ENCODE peak calls at places on chromosomes 2 and 18, in ten cellular contexts. Q, C, E, G, Z, U, S, W, X and Y are unnamed samples.

GRCh38 chr2:241349941-241350340 is 6.1 kb upstream of the FARP2 start:
- DNase-seq in W (no peak), Q (no peak), S (no peak), E (no peak), X (no peak), C (no peak), G (no peak), Z (no peak), U (no peak), Y (no peak)

GRCh38 chr18:56199580-56200320 is 438.6 kb downstream of the TXNL1 start:
- DNase-seq in Z (no peak), C (no peak), G (peak; percentile 97), Q (no peak), E (no peak), X (no peak), U (no peak), W (no peak), S (no peak), Y (no peak)

GRCh38 chr18:48546411-48546810 is 7.6 kb downstream of the CTIF start:
- DNase-seq in C (no peak), E (no peak), Z (no peak), U (no peak), W (no peak), G (no peak), S (no peak), X (peak; percentile 22), Q (no peak), Y (no peak)

GRCh38 chr18:37253424-37254255 is 312.0 kb downstream of the CELF4 start:
- DNase-seq in Q (no peak), S (peak; percentile 85), E (no peak), Z (no peak), X (no peak), C (peak; percentile 63), G (no peak), W (no peak), U (no peak), Y (peak; percentile 66)

GRCh38 chr2:102674836-102675235 is 55.5 kb downstream of the SLC9A2 start:
- DNase-seq in C (no peak), Q (no peak), G (no peak), E (no peak), S (no peak), X (no peak), W (no peak), U (no peak), Z (no peak), Y (no peak)

GRCh38 chr2:23824777-23825212 is 102.1 kb downstream of the ATAD2B start:
- DNase-seq in E (peak; percentile 36), C (no peak), Q (peak; percentile 34), U (peak; percentile 25), S (peak; percentile 70), G (peak; percentile 78), X (no peak), W (peak; percentile 51), Z (no peak), Y (no peak)

GRCh38 chr18:12449040-12449814 is 41.5 kb downstream of the PRELID3A start:
- DNase-seq in C (no peak), W (no peak), G (no peak), Q (no peak), E (no peak), U (no peak), S (no peak), Z (no peak), X (no peak), Y (no peak)

GRCh38 chr18:22173928-22174301 is 4.5 kb downstream of the GATA6 start:
- DNase-seq in S (peak; percentile 49), Z (no peak), C (no peak), G (peak; percentile 66), X (no peak), U (no peak), E (no peak), Q (no peak), W (no peak), Y (no peak)

GRCh38 chr18:13563390-13563805 is 163.0 kb downstream of the FAM210A start:
- DNase-seq in G (no peak), S (no peak), E (no peak), X (no peak), Q (no peak), U (no peak), C (no peak), W (no peak), Z (no peak), Y (no peak)

GRCh38 chr2:223306371-223306770 is 254.4 kb downstream of the KCNE4 start:
- DNase-seq in Z (no peak), Q (no peak), U (no peak), C (no peak), W (peak; percentile 9), X (no peak), G (peak; percentile 12), E (peak; percentile 28), S (peak; percentile 79), Y (no peak)

GRCh38 chr2:25672500-25673169 is 742 bp downstream of the DTNB start:
- DNase-seq in U (peak; percentile 42), W (peak; percentile 43), G (peak; percentile 43), Q (no peak), Z (peak; percentile 65), S (peak; percentile 89), E (no peak), C (peak; percentile 71), X (peak; percentile 74), Y (peak; percentile 93)

GRCh38 chr18:22066083-22066485 is 103.3 kb upstream of the GATA6 start:
- DNase-seq in G (no peak), W (peak; percentile 37), Z (no peak), U (no peak), C (no peak), E (no peak), S (peak; percentile 48), X (no peak), Q (no peak), Y (peak; percentile 21)

GRCh38 chr2:37880546-37880945 is 44.5 kb upstream of the RMDN2 start:
- DNase-seq in S (no peak), G (no peak), U (no peak), C (no peak), W (peak; percentile 9), Q (no peak), E (no peak), Z (no peak), X (no peak), Y (no peak)

GRCh38 chr18:58314284-58314683 is 270.3 kb downstream of the NEDD4L start:
- DNase-seq in Q (no peak), U (peak; percentile 68), W (peak; percentile 65), Z (peak; percentile 37), E (peak; percentile 53), X (peak; percentile 76), S (no peak), G (peak; percentile 36), C (peak; percentile 43), Y (no peak)

GRCh38 chr2:4866198-4866597 is 826.0 kb upstream of the SOX11 start:
- DNase-seq in X (no peak), Z (no peak), W (no peak), G (no peak), C (no peak), U (no peak), Q (no peak), E (no peak), S (no peak), Y (no peak)

DNA sequence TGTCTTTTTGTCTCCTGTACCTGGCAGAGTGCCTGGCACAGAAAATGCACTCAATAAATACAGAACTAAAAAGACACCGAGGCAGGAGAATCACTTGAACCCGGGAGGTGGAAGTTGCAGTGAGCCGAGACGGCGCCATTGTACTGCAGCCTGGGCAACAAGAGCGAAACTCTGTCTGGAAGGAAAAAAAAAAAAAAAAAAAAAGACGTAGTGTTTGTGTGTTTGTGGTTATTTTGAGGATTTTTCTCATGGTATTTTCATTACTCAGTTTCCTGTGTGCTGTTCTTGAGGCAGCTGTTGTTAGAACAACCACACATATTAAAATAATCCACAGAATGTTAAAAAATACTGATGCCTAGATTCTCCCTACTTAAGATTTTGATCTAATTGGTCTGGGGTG is 519.2 kb upstream of the SPHKAP start:
- DNase-seq in S (no peak), C (no peak), G (no peak), E (no peak), Q (no peak), W (no peak), X (no peak), U (no peak), Z (no peak), Y (no peak)
- H3K4me3 ChIP-seq in S (no peak overlapping the region), C (no peak overlapping the region), G (no peak overlapping the region), E (no peak overlapping the region), Q (no peak overlapping the region), W (no peak overlapping the region), X (no peak overlapping the region), U (no peak overlapping the region), Z (no peak overlapping the region), Y (no peak overlapping the region)

GRCh38 chr2:98512699-98513098 is 68.0 kb downstream of the INPP4A start:
- DNase-seq in G (no peak), Q (no peak), C (no peak), W (no peak), U (no peak), Z (no peak), E (no peak), S (no peak), X (no peak), Y (no peak)
- H3K4me1 ChIP-seq in G (no peaks in the 10 kb centered on the region), Q (peaks cover 28% of the 10 kb centered on the region), C (peaks cover 6% of the 10 kb centered on the region), W (no peaks in the 10 kb centered on the region), U (no peaks in the 10 kb centered on the region), Z (peaks cover 8% of the 10 kb centered on the region), E (no peaks in the 10 kb centered on the region), S (no peaks in the 10 kb centered on the region), X (peaks cover 10% of the 10 kb centered on the region), Y (peaks cover 45% of the 10 kb centered on the region)

GRCh38 chr18:10558967-10559298 is 33.1 kb downstream of the NAPG start:
- DNase-seq in X (no peak), U (no peak), S (no peak), Z (no peak), G (no peak), C (no peak), W (no peak), E (no peak), Q (no peak), Y (no peak)

GRCh38 chr18:10560457-10561045 is 34.7 kb downstream of the NAPG start:
- DNase-seq in Z (peak; percentile 59), Q (peak; percentile 48), W (peak; percentile 63), X (peak; percentile 79), S (peak; percentile 96), G (peak; percentile 69), C (peak; percentile 77), U (peak; percentile 80), E (peak; percentile 36), Y (no peak)

GRCh38 chr18:10557085-10557677 is 31.4 kb downstream of the NAPG start:
- DNase-seq in S (no peak), G (no peak), Q (no peak), Z (no peak), E (no peak), W (no peak), C (no peak), X (no peak), U (no peak), Y (no peak)

GRCh38 chr18:10559566-10560456 is 34.0 kb downstream of the NAPG start:
- DNase-seq in W (no peak), U (no peak), Z (no peak), G (peak; percentile 33), Q (peak; percentile 25), E (no peak), C (no peak), S (no peak), X (no peak), Y (no peak)

GRCh38 chr18:10558243-10558966 is 32.6 kb downstream of the NAPG start:
- DNase-seq in Q (no peak), W (no peak), U (peak; percentile 20), E (no peak), Z (no peak), G (no peak), X (no peak), S (no peak), C (no peak), Y (peak; percentile 63)
- TF ChIP-seq POLR2AphosphoS5 in Q (no peak), W (no peak), U (no peak), E (no peak), Z (no peak), G (no peak), X (no peak), S (no peak), C (no peak), Y (no peak)

GRCh38 chr2:109348645-109349554 is 219.9 kb downstream of the SH3RF3 start:
- DNase-seq in U (no peak), Z (no peak), X (no peak), S (no peak), G (peak; percentile 46), W (no peak), Q (no peak), C (no peak), E (no peak), Y (no peak)
- H3K4me3 ChIP-seq in U (no peak overlapping the region), Z (no peak overlapping the region), X (no peak overlapping the region), S (no peak overlapping the region), G (no peak overlapping the region), W (no peak overlapping the region), Q (no peak overlapping the region), C (no peak overlapping the region), E (no peak overlapping the region), Y (no peak overlapping the region)